ENCODE peak calls at places on chromosomes 3 and 15, in ten cellular contexts. E, O, X, M, K, A, V, H, P and D are unnamed samples.

GRCh38 chr3:132283440-132283839 is 33.8 kb upstream of the ACP3 start:
- DNase-seq in E (no peak), O (no peak), X (no peak), M (no peak), K (no peak), A (no peak), V (no peak), H (no peak), P (no peak), D (no peak)

GRCh38 chr15:58201536-58201935 is 63.4 kb downstream of the AQP9 start:
- DNase-seq in E (no peak), O (no peak), X (no peak), M (no peak), K (no peak), A (no peak), V (no peak), H (no peak), P (peak), D (no peak)

GRCh38 chr3:142863010-142863787 is 25.7 kb downstream of the PCOLCE2 start:
- DNase-seq in E (no peak), O (no peak), X (peak), M (no peak), K (no peak), A (no peak), V (no peak), H (no peak), P (no peak), D (peak)

GRCh38 chr3:43870110-43870509 is 179.4 kb downstream of the ABHD5 start:
- DNase-seq in E (no peak), O (no peak), X (no peak), M (peak), K (no peak), A (no peak), V (no peak), H (no peak), P (peak), D (peak)

GRCh38 chr3:170949211-170949610 is 40.8 kb upstream of the EIF5A2 start:
- DNase-seq in E (no peak), O (no peak), X (no peak), M (no peak), K (no peak), A (no peak), V (no peak), H (no peak), P (no peak), D (no peak)

GRCh38 chr3:156628095-156628690 is 46.2 kb upstream of the TIPARP start:
- DNase-seq in E (no peak), O (no peak), X (no peak), M (no peak), K (no peak), A (no peak), V (no peak), H (no peak), P (peak), D (no peak)

GRCh38 chr3:156551261-156551660 is 3.7 kb downstream of the SSR3 start:
- DNase-seq in E (no peak), O (no peak), X (no peak), M (no peak), K (no peak), A (no peak), V (no peak), H (no peak), P (peak), D (no peak)

GRCh38 chr3:72891053-72891855 is 3.4 kb downstream of the GXYLT2 start:
- DNase-seq in E (no peak), O (peak), X (no peak), M (no peak), K (no peak), A (no peak), V (no peak), H (no peak), P (peak), D (peak)

GRCh38 chr15:31069360-31070000 is 32.0 kb downstream of the TRPM1 start:
- DNase-seq in E (no peak), O (no peak), X (no peak), M (no peak), K (no peak), A (no peak), V (no peak), H (no peak), P (peak), D (no peak)

GRCh38 chr15:26242565-26242964 is 379.4 kb upstream of the ATP10A start:
- DNase-seq in E (no peak), O (no peak), X (no peak), M (no peak), K (no peak), A (no peak), V (no peak), H (no peak), P (no peak), D (no peak)